ENCODE peak calls at places on chromosomes 4 and X, in four cellular contexts. B is HepG2, W is K562, K is GM12878. Q is an unnamed sample.

GRCh38 chr4:121338506-121338905 is 42.3 kb downstream of the QRFPR start:
- DNase-seq in B (no peak), W (no peak), K (no peak), Q (no peak)

GRCh38 chr4:187544461-187545053 is 451.0 kb upstream of the ZFP42 start:
- DNase-seq in K (no peak), B (no peak), W (no peak), Q (no peak)

GRCh38 chrX:18674417-18674787 is 2.5 kb upstream of the RS1 start:
- DNase-seq in W (peak; percentile 15), B (no peak), K (no peak), Q (peak; percentile 17)

GRCh38 chr4:38949416-38950051 is 81.9 kb downstream of the FAM114A1 start:
- DNase-seq in K (no peak), W (no peak), B (no peak), Q (no peak)

GRCh38 chrX:102957751-102958150 is 20.7 kb downstream of the RAB40AL start:
- DNase-seq in W (no peak), K (no peak), B (no peak), Q (no peak)

GRCh38 chrX:108313662-108314061 is 124.6 kb downstream of the COL4A6 start:
- DNase-seq in K (no peak), B (no peak), W (no peak), Q (no peak)

GRCh38 chrX:119735467-119735866 is 22.9 kb upstream of the SOWAHD start:
- DNase-seq in B (no peak), K (no peak), W (no peak), Q (peak; percentile 8)

GRCh38 chr4:125317526-125317880 is 2.7 kb downstream of the FAT4 start:
- DNase-seq in W (no peak), K (no peak), B (no peak), Q (no peak)

GRCh38 chr4:61309616-61310015 is 109.5 kb downstream of the ADGRL3 start:
- DNase-seq in B (no peak), K (no peak), W (no peak), Q (no peak)

GRCh38 chrX:20066968-20067708 is 49.6 kb downstream of the MAP7D2 start:
- DNase-seq in W (peak; percentile 8), B (peak; percentile 35), K (no peak), Q (peak; percentile 58)

GRCh38 chrX:71282514-71283408 is 674 bp upstream of the NONO start:
- DNase-seq in W (no peak), B (peak; percentile 29), K (no peak), Q (no peak)

GRCh38 chrX:71128915-71129765 is 10.7 kb downstream of the MED12 start:
- DNase-seq in K (no peak), B (peak; percentile 35), W (peak; percentile 68), Q (peak; percentile 83)

GRCh38 chr4:150205016-150205415 is 126.8 kb downstream of the DCLK2 start:
- DNase-seq in W (no peak), K (no peak), B (no peak), Q (no peak)

GRCh38 chr4:181078236-181078635 is 1165.0 kb upstream of the TENM3 start:
- DNase-seq in B (no peak), W (no peak), K (no peak), Q (no peak)

GRCh38 chr4:142846105-142846728 is at the start of gene INPP4B:
- DNase-seq in W (no peak), K (no peak), B (no peak), Q (peak; percentile 37)

GRCh38 chr4:53196195-53196641 is 169.6 kb downstream of the SCFD2 start:
- DNase-seq in B (no peak), K (no peak), W (no peak), Q (peak; percentile 20)

GRCh38 chrX:39601193-39602085 is 496.3 kb downstream of the BCOR start:
- DNase-seq in K (no peak), W (no peak), B (no peak), Q (no peak)

GRCh38 chrX:24168807-24169206 is 19.3 kb downstream of the ZFX start:
- DNase-seq in K (peak; percentile 43), B (no peak), W (no peak), Q (no peak)

GRCh38 chr4:188214861-188215260 is 75.6 kb downstream of the TRIML1 start:
- DNase-seq in K (no peak), B (peak; percentile 61), W (no peak), Q (no peak)

GRCh38 chr4:97770222-97770621 is 373.1 kb downstream of the STPG2 start:
- DNase-seq in W (no peak), K (no peak), B (no peak), Q (no peak)

GRCh38 chr4:152101546-152102183 is 340.9 kb upstream of the GATB start:
- DNase-seq in W (no peak), B (no peak), K (no peak), Q (no peak)

GRCh38 chr4:134141728-134142127 is 59.9 kb downstream of the PABPC4L start:
- DNase-seq in B (no peak), W (no peak), K (no peak), Q (no peak)

GRCh38 chr4:145709843-145710242 is 29.9 kb downstream of the C4orf51 start:
- DNase-seq in W (no peak), K (no peak), B (no peak), Q (no peak)

GRCh38 chrX:24364851-24365538 is 4.6 kb downstream of the SUPT20HL1 start:
- DNase-seq in K (no peak), B (no peak), W (no peak), Q (no peak)

DNA sequence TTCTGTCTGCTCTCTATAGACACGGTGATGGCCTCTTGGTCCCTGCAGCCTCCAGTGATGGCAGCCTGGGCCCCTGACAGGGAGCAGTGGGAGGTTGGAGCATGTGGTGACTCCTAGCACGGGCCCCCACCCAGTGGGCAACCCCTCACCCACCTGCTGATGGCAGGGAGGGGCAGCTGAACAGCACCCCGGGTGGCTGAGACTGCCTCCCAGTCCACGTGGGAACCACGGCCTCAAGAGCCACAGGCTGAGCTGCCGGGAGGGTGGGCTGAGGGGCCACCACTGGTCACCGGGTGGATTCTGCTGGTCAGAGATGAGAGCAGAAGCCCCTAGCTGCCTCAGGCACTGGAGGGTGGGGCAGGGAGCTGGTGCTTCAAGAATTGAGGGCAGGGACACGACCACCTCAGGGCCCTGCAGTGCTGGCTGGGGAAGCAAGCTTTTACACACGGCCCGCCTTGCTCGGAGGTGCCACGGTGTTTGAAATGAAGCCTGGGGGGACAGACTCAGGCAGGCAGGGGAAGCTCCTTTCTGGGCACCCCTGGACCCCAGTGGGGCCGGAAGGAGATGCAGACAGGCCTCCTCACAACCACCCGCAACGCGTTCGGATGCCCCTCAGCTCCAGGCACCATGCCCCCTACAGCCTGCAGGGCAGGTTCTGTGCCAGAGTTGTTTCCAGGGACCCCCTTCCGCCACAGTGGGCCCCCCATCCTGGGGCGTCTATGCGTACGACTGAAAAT is 6.3 kb upstream of the HAUS3 start:
- DNase-seq in B (no peak), W (no peak), K (no peak), Q (no peak)
- TF ChIP-seq FOXM1 in B (no peak), W (no peak), K (no peak), Q (no peak)

GRCh38 chr4:101349346-101350064 is 2.2 kb upstream of the PPP3CA start:
- DNase-seq in B (no peak), W (no peak), K (no peak), Q (no peak)
- TF ChIP-seq FOXK2 in B (no peak), W (no peak), K (no peak), Q (no peak)

GRCh38 chr4:41349021-41349420 is 92.3 kb downstream of the UCHL1 start:
- DNase-seq in K (no peak), W (no peak), B (no peak), Q (no peak)

GRCh38 chr4:41346306-41347061 is 89.8 kb downstream of the UCHL1 start:
- DNase-seq in B (no peak), K (no peak), W (no peak), Q (peak; percentile 15)
- TF ChIP-seq FOXM1 in B (no peak), K (no peak), W (no peak), Q (no peak)

DNA sequence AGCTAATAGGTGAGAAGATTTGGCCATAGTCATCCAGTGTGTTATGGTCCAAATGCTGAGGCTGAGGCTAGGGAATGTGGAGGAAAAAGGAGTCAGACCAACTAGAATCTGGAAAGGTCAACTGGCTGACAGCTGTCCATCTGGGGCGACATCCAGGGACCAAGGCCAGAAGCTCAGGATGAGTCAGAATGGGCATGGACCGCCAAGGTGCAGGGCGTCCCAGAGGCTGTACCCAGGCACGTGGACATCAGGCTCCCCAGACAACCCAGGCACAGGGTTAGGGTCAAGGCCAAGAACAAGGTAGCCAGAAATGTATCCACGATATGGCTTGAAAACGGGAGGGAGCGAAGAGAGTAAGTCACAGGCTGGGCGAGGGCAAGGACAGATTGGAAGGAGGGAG is 26.1 kb upstream of the PTTG2 start:
- DNase-seq in W (no peak), B (no peak), K (no peak), Q (no peak)
- TF ChIP-seq FOXK2 in W (no peak), B (no peak), K (no peak), Q (no peak)

GRCh38 chr4:119286377-119287002 is 35.4 kb downstream of the FABP2 start:
- DNase-seq in B (peak; percentile 32), K (no peak), W (no peak), Q (no peak)
- TF ChIP-seq FOXM1 in B (no peak), K (no peak), W (no peak), Q (no peak)

GRCh38 chr4:119300072-119300387 is 21.9 kb downstream of the FABP2 start:
- DNase-seq in B (no peak), K (peak; percentile 13), W (peak; percentile 29), Q (peak; percentile 21)
- TF ChIP-seq FOXK2 in B (no peak), K (no peak), W (no peak), Q (no peak)

DNA sequence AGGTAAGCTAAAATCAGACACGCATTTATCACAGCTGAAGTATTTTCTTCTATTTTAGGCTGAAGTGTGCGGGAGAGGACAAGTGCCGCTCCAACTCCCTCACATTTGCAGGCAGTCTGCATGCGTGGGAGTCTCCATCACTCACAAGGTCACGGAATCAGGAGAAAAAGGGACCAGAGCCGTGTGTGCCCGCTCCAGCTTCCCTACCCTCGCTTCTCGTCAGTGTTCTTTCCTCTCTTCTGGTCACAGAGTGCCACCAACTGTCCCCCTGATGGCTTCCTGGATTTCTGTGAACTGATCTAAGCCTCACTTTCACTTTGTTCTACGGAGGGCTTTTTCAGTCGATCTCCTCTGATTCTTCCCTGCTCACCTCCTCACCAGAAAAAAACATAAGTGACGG is 407.3 kb upstream of the AADAT start:
- DNase-seq in W (no peak), B (no peak), K (peak; percentile 24), Q (peak; percentile 16)
- TF ChIP-seq FOXM1 in W (no peak), B (no peak), K (no peak), Q (no peak)

Q was measured in HEK293T.